ENCODE peak calls at places on chromosome 3, in four cellular contexts. E is GM12892, N is H1, T is K562. J is an unnamed sample.
A peak's percentile ranks its signal among the peaks of the same experiment; 100 is the strongest.

GRCh38 chr3:114259566-114259965 is 22.2 kb upstream of the ZNF80 start:
- DNase-seq in E (no peak), N (no peak), T (no peak), J (no peak)

GRCh38 chr3:83435173-83435572 is 1523.6 kb upstream of the CADM2 start:
- DNase-seq in E (no peak), N (no peak), T (no peak), J (no peak)

GRCh38 chr3:73412020-73412419 is 212.7 kb downstream of the PDZRN3 start:
- DNase-seq in E (no peak), N (no peak), T (no peak), J (no peak)

GRCh38 chr3:196159952-196160804 is 51.0 kb downstream of the ZDHHC19 start:
- DNase-seq in E (peak; percentile 69), N (peak; percentile 69), T (peak; percentile 74), J (peak; percentile 60)

GRCh38 chr3:43867673-43868072 is 176.9 kb downstream of the ABHD5 start:
- DNase-seq in E (no peak), N (no peak), T (no peak), J (no peak)

GRCh38 chr3:148847351-148847750 is 17.7 kb upstream of the CPA3 start:
- DNase-seq in E (no peak), N (no peak), T (no peak), J (no peak)

GRCh38 chr3:13700362-13700761 is 151.4 kb downstream of the FBLN2 start:
- DNase-seq in E (no peak), N (no peak), T (peak; percentile 37), J (no peak)

GRCh38 chr3:112653881-112654300 is 12.9 kb upstream of the CCDC80 start:
- DNase-seq in E (no peak), N (no peak), T (no peak), J (no peak)

GRCh38 chr3:122461834-122462233 is 46.0 kb upstream of the WDR5B start:
- DNase-seq in E (no peak), N (no peak), T (no peak), J (no peak)

GRCh38 chr3:156615592-156616173 is 58.7 kb upstream of the TIPARP start:
- DNase-seq in E (no peak), N (no peak), T (no peak), J (no peak)

GRCh38 chr3:66037986-66038369 is 740 bp downstream of the MAGI1 start:
- DNase-seq in E (peak; percentile 10), N (peak; percentile 59), T (peak; percentile 5), J (no peak)

GRCh38 chr3:183161552-183162345 is 785 bp downstream of the LAMP3 start:
- DNase-seq in E (peak; percentile 42), N (peak; percentile 63), T (no peak), J (peak; percentile 42)

GRCh38 chr3:126156468-126156867 is 23.9 kb downstream of the ALDH1L1 start:
- DNase-seq in E (no peak), N (peak; percentile 44), T (peak; percentile 93), J (no peak)

GRCh38 chr3:188503647-188504046 is 349.7 kb downstream of the LPP start:
- DNase-seq in E (no peak), N (no peak), T (no peak), J (no peak)

GRCh38 chr3:65873028-65873427 is 165.7 kb downstream of the MAGI1 start:
- DNase-seq in E (no peak), N (no peak), T (no peak), J (no peak)

GRCh38 chr3:149134560-149134959 is 5.1 kb downstream of the HPS3 start:
- DNase-seq in E (no peak), N (no peak), T (no peak), J (no peak)

GRCh38 chr3:123104550-123104949 is 37.7 kb downstream of the PDIA5 start:
- DNase-seq in E (no peak), N (no peak), T (no peak), J (no peak)

GRCh38 chr3:50226888-50227389 is 9.1 kb upstream of the GNAI2 start:
- DNase-seq in E (no peak), N (no peak), T (no peak), J (no peak)

GRCh38 chr3:136249593-136250225 is 431 bp upstream of the PCCB start:
- DNase-seq in E (no peak), N (no peak), T (no peak), J (no peak)

GRCh38 chr3:76293856-76294255 is 508.5 kb upstream of the ZNF717 start:
- DNase-seq in E (no peak), N (no peak), T (no peak), J (no peak)

GRCh38 chr3:1843111-1843510 is 255.6 kb upstream of the CNTN4 start:
- DNase-seq in E (no peak), N (no peak), T (no peak), J (no peak)

GRCh38 chr3:24012589-24013257 is 67.6 kb downstream of the NR1D2 start:
- DNase-seq in E (no peak), N (no peak), T (no peak), J (no peak)

GRCh38 chr3:28634019-28634418 is 285.4 kb upstream of the AZI2 start:
- DNase-seq in E (no peak), N (no peak), T (no peak), J (no peak)

GRCh38 chr3:173897631-173898030 is 500.1 kb downstream of the NLGN1 start:
- DNase-seq in E (no peak), N (no peak), T (no peak), J (no peak)

GRCh38 chr3:39383190-39383912 is at the start of gene SLC25A38:
- DNase-seq in E (peak; percentile 70), N (peak; percentile 81), T (peak; percentile 82), J (peak; percentile 65)

GRCh38 chr3:55297706-55298105 is 189.4 kb downstream of the WNT5A start:
- DNase-seq in E (no peak), N (no peak), T (no peak), J (no peak)

GRCh38 chr3:114092151-114093000 is 35.8 kb downstream of the QTRT2 start:
- DNase-seq in E (no peak), N (no peak), T (no peak), J (no peak)

DNA sequence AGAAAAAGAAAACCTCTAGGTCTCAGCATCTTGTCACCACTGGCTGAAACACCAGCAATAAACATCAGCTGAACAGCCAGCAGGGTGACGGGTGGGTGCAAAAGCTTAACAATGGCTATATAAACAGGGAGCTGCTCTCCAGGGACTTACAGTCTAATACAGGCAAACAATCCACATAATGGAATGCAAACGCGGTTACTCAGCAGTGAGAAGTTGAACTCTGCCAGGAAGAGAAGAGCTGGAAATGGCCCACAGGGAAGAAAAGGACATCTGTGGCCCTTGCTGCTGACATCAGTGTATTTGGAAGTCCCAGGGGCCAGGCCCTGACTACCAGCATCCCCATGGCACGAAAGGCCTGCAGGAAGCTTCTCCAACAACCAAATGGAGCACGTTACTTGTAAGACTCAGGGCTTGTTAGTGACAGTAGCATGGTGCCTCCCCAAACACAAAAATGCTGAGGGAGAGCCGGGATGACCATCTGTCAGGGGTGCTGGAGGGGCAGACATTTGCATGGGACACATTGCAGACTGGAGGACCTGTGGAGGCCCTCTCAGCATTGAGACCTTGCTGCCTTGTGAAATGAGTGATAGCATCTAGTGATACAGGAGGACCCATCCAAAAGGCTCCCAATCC is 3.0 kb downstream of the HEG1 start:
- DNase-seq in E (no peak), N (no peak), T (no peak), J (no peak)
- TF ChIP-seq POLR2AphosphoS5 in E (no peak), N (no peak), T (no peak), J (no peak)

GRCh38 chr3:197749601-197750395 is at the start of gene FYTTD1:
- DNase-seq in E (peak; percentile 76), N (peak; percentile 80), T (peak; percentile 93), J (peak; percentile 81)
- TF ChIP-seq POLR2A in E (peak; percentile 78), N (no peak), T (peak; percentile 77), J (no peak)

GRCh38 chr3:186492594-186492993 is 51.6 kb downstream of the CRYGS start:
- DNase-seq in E (no peak), N (no peak), T (no peak), J (no peak)

GRCh38 chr3:186497608-186498007 is 46.6 kb downstream of the CRYGS start:
- DNase-seq in E (no peak), N (peak; percentile 30), T (no peak), J (no peak)

GRCh38 chr3:186493507-186493906 is 50.7 kb downstream of the CRYGS start:
- DNase-seq in E (no peak), N (no peak), T (no peak), J (no peak)

GRCh38 chr3:186496635-186497034 is 47.5 kb downstream of the CRYGS start:
- DNase-seq in E (no peak), N (peak; percentile 11), T (no peak), J (no peak)

GRCh38 chr3:186496016-186496415 is 48.2 kb downstream of the CRYGS start:
- DNase-seq in E (no peak), N (peak; percentile 28), T (no peak), J (no peak)
- TF ChIP-seq TAF1 in E (no peak), N (no peak), T (no peak), J (no peak)

GRCh38 chr3:171491412-171491811 is 31.2 kb upstream of the TNIK start:
- DNase-seq in E (no peak), N (no peak), T (no peak), J (no peak)

GRCh38 chr3:171489348-171489747 is 29.1 kb upstream of the TNIK start:
- DNase-seq in E (no peak), N (no peak), T (no peak), J (no peak)

GRCh38 chr3:171490901-171491300 is 30.7 kb upstream of the TNIK start:
- DNase-seq in E (no peak), N (no peak), T (no peak), J (no peak)

GRCh38 chr3:171487382-171487781 is 27.2 kb upstream of the TNIK start:
- DNase-seq in E (no peak), N (no peak), T (no peak), J (no peak)

DNA sequence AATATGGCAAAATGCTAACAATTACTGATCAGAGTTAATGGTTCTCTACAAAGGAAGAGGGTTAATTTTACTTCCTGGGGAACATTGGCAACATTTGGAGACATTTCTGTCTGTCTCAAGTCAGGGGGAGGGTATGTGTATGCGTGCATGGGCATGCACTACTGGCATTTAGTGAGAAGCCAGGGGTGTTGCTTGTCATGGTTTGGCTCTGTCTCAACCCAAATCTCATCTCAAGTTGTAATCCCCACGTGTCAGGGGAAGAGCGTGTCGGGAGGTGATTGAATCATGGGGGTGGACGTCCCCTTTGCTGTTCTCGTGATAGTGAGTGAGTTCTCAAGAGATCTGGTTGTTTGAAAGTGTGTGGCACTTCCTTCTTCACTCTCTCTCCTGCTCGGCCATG is 28.3 kb upstream of the TNIK start:
- DNase-seq in E (no peak), N (no peak), T (no peak), J (no peak)
- TF ChIP-seq POLR2AphosphoS5 in E (no peak), N (no peak), T (no peak), J (no peak)

GRCh38 chr3:184360070-184360833 is 1.2 kb downstream of the CLCN2 start:
- DNase-seq in E (no peak), N (no peak), T (no peak), J (no peak)

GRCh38 chr3:184361532-184361931 is at the start of the genes CLCN2 and POLR2H:
- DNase-seq in E (no peak), N (peak; percentile 81), T (peak; percentile 82), J (no peak)

GRCh38 chr3:184360834-184361531 is 422 bp downstream of the CLCN2 start:
- DNase-seq in E (no peak), N (no peak), T (no peak), J (no peak)

GRCh38 chr3:184362668-184363540 is 1.4 kb downstream of the POLR2H start:
- DNase-seq in E (peak; percentile 91), N (peak; percentile 93), T (peak; percentile 89), J (peak; percentile 94)

GRCh38 chr3:184361932-184362667 is 590 bp downstream of the POLR2H start:
- DNase-seq in E (no peak), N (peak; percentile 70), T (peak; percentile 73), J (no peak)
- TF ChIP-seq POLR2A in E (no peak), N (no peak), T (no peak), J (no peak)

J was measured in GM12891.